ENCODE peak calls at places on chromosome 12, in eight cellular contexts. Y is astrocyte, N is OCI-LY7, J is mucosa of descending colon, T is WERI-Rb-1, K is heart left ventricle, S is body of pancreas, B is uterus. Q is an unnamed sample. For H3K36me3, the result is how much of the 10 kb centered on the place peaks cover.

GRCh38 chr12:85866929-85867776 is 6.9 kb upstream of the NTS start:
- DNase-seq in S (peak), Y (peak), N (peak), J (no peak), B (peak), T (peak), K (no peak), Q (no peak)

GRCh38 chr12:47835831-47836155 is 16.1 kb upstream of the HDAC7 start:
- DNase-seq in N (peak), T (no peak), Y (no peak), K (no peak), J (no peak), B (no peak), S (no peak), Q (no peak)

GRCh38 chr12:98780261-98780660 is 135.2 kb downstream of the APAF1 start:
- DNase-seq in J (no peak), T (no peak), B (no peak), N (no peak), Y (peak), K (no peak), S (no peak), Q (no peak)

GRCh38 chr12:54175130-54175963 is 13.4 kb downstream of the SMUG1 start:
- DNase-seq in T (no peak), K (no peak), S (no peak), J (no peak), B (no peak), Y (no peak), N (peak), Q (no peak)

GRCh38 chr12:21962236-21962635 is 21.0 kb upstream of the ABCC9 start:
- DNase-seq in T (no peak), Y (peak), N (no peak), B (no peak), S (no peak), K (no peak), J (no peak), Q (no peak)

GRCh38 chr12:122934722-122935121 is 31.5 kb downstream of the ABCB9 start:
- DNase-seq in J (no peak), N (peak), S (no peak), Y (no peak), K (no peak), B (no peak), T (no peak), Q (no peak)

GRCh38 chr12:65526311-65526710 is 247.8 kb downstream of the MSRB3 start:
- DNase-seq in K (no peak), N (no peak), T (no peak), J (no peak), Y (peak), B (no peak), S (no peak), Q (no peak)

GRCh38 chr12:89212339-89212771 is 139.9 kb downstream of the DUSP6 start:
- DNase-seq in N (no peak), S (no peak), T (no peak), K (peak), B (peak), J (no peak), Y (no peak), Q (peak)

GRCh38 chr12:53567961-53568360 is 58.2 kb downstream of the ATF7 start:
- DNase-seq in T (no peak), B (no peak), Y (peak), K (no peak), S (no peak), N (no peak), J (no peak), Q (no peak)

GRCh38 chr12:132074216-132074615 is 69.9 kb downstream of the DDX51 start:
- DNase-seq in J (no peak), B (no peak), S (no peak), N (no peak), K (no peak), T (no peak), Y (no peak), Q (no peak)

GRCh38 chr12:40775681-40776080 is 83.4 kb downstream of the CNTN1 start:
- DNase-seq in K (no peak), B (no peak), S (no peak), N (no peak), Y (peak), J (no peak), T (no peak), Q (no peak)

GRCh38 chr12:122040579-122041386 is 19.1 kb downstream of the BCL7A start:
- DNase-seq in B (no peak), J (peak), K (no peak), N (no peak), Y (no peak), T (no peak), S (peak), Q (peak)

GRCh38 chr12:4059891-4060290 is 186.7 kb upstream of the PARP11 start:
- DNase-seq in B (no peak), S (no peak), Y (no peak), T (no peak), K (no peak), N (no peak), J (no peak), Q (no peak)

GRCh38 chr12:102478416-102479098 is 1.8 kb downstream of the IGF1 start:
- DNase-seq in S (no peak), N (peak), T (no peak), Y (peak), J (no peak), B (no peak), K (no peak), Q (no peak)

GRCh38 chr12:103273645-103274044 is 222.1 kb downstream of the C12orf42 start:
- DNase-seq in J (no peak), K (no peak), Y (no peak), N (no peak), T (no peak), S (no peak), B (no peak), Q (no peak)

GRCh38 chr12:46217686-46218508 is 50.9 kb downstream of the SLC38A1 start:
- DNase-seq in Y (no peak), J (no peak), T (no peak), N (peak), K (peak), S (peak), B (no peak), Q (no peak)

GRCh38 chr12:57550628-57551549 is 1.0 kb downstream of the KIF5A start:
- DNase-seq in T (no peak), B (no peak), Y (no peak), S (no peak), K (no peak), N (no peak), J (no peak), Q (no peak)

GRCh38 chr12:53495903-53496751 is 3.1 kb downstream of the MAP3K12 start:
- DNase-seq in B (peak), J (no peak), S (peak), T (peak), N (no peak), K (no peak), Y (no peak), Q (peak)

GRCh38 chr12:47881826-47882427 is 22.9 kb downstream of the VDR start:
- DNase-seq in S (peak), T (no peak), B (peak), J (no peak), K (no peak), N (no peak), Y (peak), Q (peak)

GRCh38 chr12:123120452-123121166 is 30.3 kb downstream of the PITPNM2 start:
- DNase-seq in J (no peak), N (no peak), Y (no peak), K (no peak), B (no peak), T (no peak), S (no peak), Q (no peak)

GRCh38 chr12:124786065-124786964 is 77.3 kb downstream of the SCARB1 start:
- DNase-seq in N (no peak), S (peak), Y (peak), T (peak), K (peak), J (no peak), B (peak), Q (peak)

GRCh38 chr12:14111230-14111865 is 129.9 kb upstream of the GRIN2B start:
- DNase-seq in K (no peak), T (peak), B (no peak), Y (no peak), N (peak), J (no peak), S (no peak), Q (no peak)

GRCh38 chr12:12172106-12172511 is 94.7 kb downstream of the LRP6 start:
- DNase-seq in B (no peak), N (no peak), J (no peak), Y (peak), K (no peak), T (no peak), S (peak), Q (no peak)

GRCh38 chr12:115070313-115070712 is 386.3 kb upstream of the TBX3 start:
- DNase-seq in T (peak), N (no peak), K (no peak), Y (no peak), S (no peak), J (no peak), B (no peak), Q (no peak)

GRCh38 chr12:113162102-113163029 is 12.8 kb downstream of the CFAP73 start:
- DNase-seq in T (peak), N (peak), Y (peak), J (no peak), S (peak), B (no peak), K (no peak), Q (no peak)

GRCh38 chr12:32273712-32274111 is 125.6 kb upstream of the FGD4 start:
- DNase-seq in S (no peak), B (no peak), J (no peak), T (peak), K (no peak), Y (no peak), N (peak), Q (no peak)

GRCh38 chr12:131511391-131511802 is 199.5 kb upstream of the SFSWAP start:
- DNase-seq in S (peak), Y (peak), N (peak), K (no peak), T (no peak), J (no peak), B (no peak), Q (no peak)

GRCh38 chr12:46388427-46388992 is 15.9 kb upstream of the SLC38A2 start:
- DNase-seq in S (no peak), B (no peak), T (no peak), J (no peak), K (no peak), Y (peak), N (peak), Q (no peak)

DNA sequence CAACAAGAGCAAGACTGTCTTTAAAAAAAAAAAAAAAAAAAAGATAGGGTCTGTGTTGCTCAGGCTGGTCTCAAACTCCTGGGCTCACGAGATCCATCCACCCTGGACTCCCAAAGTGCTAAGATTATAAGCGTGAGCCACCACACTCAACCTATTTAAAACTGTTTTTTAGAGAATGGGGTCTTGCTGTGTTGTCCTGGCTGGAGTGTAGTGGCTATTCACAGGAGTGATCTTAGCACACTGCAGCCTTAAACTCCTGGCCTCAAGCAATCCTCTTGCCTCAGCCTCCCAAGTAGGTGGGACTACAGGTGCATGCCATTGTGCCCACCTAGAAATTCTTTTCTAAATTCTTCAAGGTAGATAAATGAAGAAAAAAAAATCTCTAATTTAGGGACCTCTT is 7.6 kb downstream of the COQ10A start:
- DNase-seq in S (no peak), Y (no peak), K (no peak), N (no peak), B (no peak), J (no peak), T (no peak), Q (no peak)
- H3K36me3 ChIP-seq in S (under half), Y (under half), K (under half), N (half or more), B (under half), J (under half), T (half or more), Q (half or more)

GRCh38 chr12:6828671-6829531 is 694 bp downstream of the P3H3 start:
- DNase-seq in N (peak), J (peak), B (peak), Y (peak), S (peak), T (peak), K (no peak), Q (peak)

GRCh38 chr12:6829532-6830220 is 1.5 kb downstream of the P3H3 start:
- DNase-seq in J (peak), S (no peak), K (no peak), T (peak), Y (peak), N (peak), B (no peak), Q (peak)

GRCh38 chr12:6831021-6831420 is 2.8 kb downstream of the P3H3 start:
- DNase-seq in S (no peak), N (no peak), J (peak), Y (no peak), K (no peak), B (no peak), T (no peak), Q (peak)

GRCh38 chr12:6831450-6831995 is 3.3 kb downstream of the P3H3 start:
- DNase-seq in J (peak), B (no peak), Y (no peak), S (no peak), K (no peak), T (peak), N (no peak), Q (peak)

DNA sequence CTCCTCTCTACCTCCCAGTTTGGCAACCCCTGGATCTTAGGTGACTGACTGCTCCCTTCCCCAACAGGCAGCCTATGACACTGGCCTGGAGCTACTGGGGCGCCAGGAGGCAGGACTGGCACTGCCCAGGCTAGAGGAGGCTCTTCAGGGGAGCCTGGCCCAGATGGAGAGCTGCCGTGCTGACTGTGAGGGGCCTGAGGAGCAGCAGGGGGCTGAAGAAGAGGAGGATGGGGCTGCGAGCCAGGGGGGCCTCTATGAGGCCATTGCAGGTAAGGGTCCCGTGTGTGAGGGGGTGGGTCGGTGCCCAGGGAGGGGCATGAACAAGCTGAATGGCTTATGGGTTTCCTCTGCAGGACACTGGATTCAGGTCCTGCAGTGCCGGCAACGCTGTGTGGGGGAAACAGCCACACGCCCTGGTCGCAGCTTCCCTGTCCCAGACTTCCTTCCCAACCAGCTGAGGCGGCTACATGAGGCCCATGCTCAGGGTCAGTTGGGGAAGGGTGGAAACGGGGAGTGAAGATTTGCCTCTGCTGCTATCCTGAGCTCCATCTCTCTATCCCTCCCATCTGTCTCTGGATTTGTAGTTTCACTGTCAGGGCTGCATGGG is 2.2 kb downstream of the P3H3 start:
- DNase-seq in J (peak), Y (no peak), T (peak), S (no peak), N (no peak), K (no peak), B (no peak), Q (peak)
- H3K36me3 ChIP-seq in J (under half), Y (under half), T (half or more), S (under half), N (under half), K (under half), B (under half), Q (under half)

GRCh38 chr12:2800046-2800570 is 5.3 kb downstream of the FKBP4 start:
- DNase-seq in J (no peak), N (no peak), Y (no peak), T (no peak), K (no peak), S (no peak), B (no peak), Q (no peak)
- H3K36me3 ChIP-seq in J (under half), N (half or more), Y (half or more), T (half or more), K (under half), S (under half), B (under half), Q (half or more)

GRCh38 chr12:19005257-19005801 is 124.2 kb upstream of the PLEKHA5 start:
- DNase-seq in B (no peak), Y (no peak), T (no peak), N (no peak), J (no peak), K (no peak), S (no peak), Q (no peak)

GRCh38 chr12:19006626-19007025 is 122.9 kb upstream of the PLEKHA5 start:
- DNase-seq in N (no peak), K (no peak), T (no peak), J (no peak), Y (no peak), B (no peak), S (no peak), Q (no peak)

GRCh38 chr12:19010726-19011125 is 118.8 kb upstream of the PLEKHA5 start:
- DNase-seq in S (no peak), T (no peak), J (no peak), N (no peak), Y (no peak), K (no peak), B (no peak), Q (peak)

GRCh38 chr12:19010087-19010486 is 119.4 kb upstream of the PLEKHA5 start:
- DNase-seq in K (no peak), T (no peak), B (no peak), S (no peak), J (no peak), Y (no peak), N (no peak), Q (no peak)

GRCh38 chr12:19008102-19008501 is 121.4 kb upstream of the PLEKHA5 start:
- DNase-seq in Y (no peak), N (no peak), B (no peak), J (no peak), K (no peak), S (no peak), T (no peak), Q (no peak)
- H3K36me3 ChIP-seq in Y (under half), N (under half), B (under half), J (under half), K (under half), S (under half), T (under half), Q (under half)

GRCh38 chr12:112140728-112141127 is 15.4 kb downstream of the TRAFD1 start:
- DNase-seq in S (peak), N (no peak), J (no peak), K (no peak), Y (no peak), B (no peak), T (no peak), Q (no peak)
- H3K36me3 ChIP-seq in S (under half), N (half or more), J (under half), K (under half), Y (under half), B (under half), T (under half), Q (under half)

DNA sequence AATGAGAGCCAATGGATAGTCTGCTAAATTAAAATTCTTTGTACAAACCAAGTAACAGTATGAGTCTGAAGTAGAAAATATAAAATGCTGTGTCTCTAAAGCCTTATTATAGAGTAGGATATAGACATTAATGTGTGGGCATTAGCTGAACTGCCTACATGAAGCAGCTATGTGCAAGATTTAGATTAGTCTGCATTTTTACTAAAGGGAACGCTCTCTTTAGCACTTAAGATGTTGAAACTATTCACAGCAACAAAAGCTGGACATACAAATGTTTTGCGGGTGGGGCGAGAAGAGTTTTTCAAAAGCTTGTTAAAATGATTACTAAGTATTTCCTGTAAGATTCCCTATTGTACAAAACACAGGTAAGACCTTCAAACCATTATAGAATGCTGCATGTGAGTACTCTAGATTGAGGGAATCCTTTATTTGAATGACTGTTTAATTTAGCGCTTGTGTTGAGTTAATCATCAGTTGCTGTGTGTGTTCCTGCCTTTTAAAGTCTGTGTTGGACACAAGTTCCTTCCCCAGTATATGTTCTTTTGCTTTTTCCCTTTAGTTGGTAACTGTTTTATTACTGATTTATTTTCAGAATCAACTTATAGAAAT is 87.1 kb downstream of the RAD52 start:
- DNase-seq in B (no peak), Y (no peak), S (no peak), N (no peak), K (no peak), J (no peak), T (no peak), Q (no peak)
- H3K36me3 ChIP-seq in B (under half), Y (under half), S (under half), N (half or more), K (under half), J (under half), T (half or more), Q (under half)

GRCh38 chr12:119751961-119752360 is 84.0 kb downstream of the PRKAB1 start:
- DNase-seq in K (no peak), N (no peak), T (no peak), S (no peak), B (no peak), Y (no peak), J (no peak), Q (no peak)
- H3K36me3 ChIP-seq in K (under half), N (half or more), T (half or more), S (under half), B (under half), Y (under half), J (under half), Q (under half)

DNA sequence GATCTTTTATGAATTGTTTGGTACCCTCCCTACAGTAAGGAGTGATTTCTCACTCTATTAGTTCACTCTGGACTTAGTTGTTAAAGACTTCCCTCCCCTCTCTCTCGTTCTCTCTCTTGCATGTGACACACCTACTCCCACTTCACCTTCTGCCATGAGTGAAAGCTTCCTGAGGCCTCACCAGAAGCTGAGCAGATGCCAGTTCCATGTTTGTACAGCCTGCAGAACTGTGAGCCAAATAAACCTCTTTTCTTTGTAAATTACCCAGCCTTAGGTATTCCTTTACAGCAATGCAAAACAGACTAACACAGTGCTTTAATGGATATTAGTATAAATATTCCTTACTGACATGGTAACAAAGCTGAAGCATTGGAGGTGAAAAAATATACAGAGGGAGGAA is 187.7 kb downstream of the SSPN start:
- DNase-seq in S (no peak), T (no peak), B (no peak), K (no peak), N (no peak), J (no peak), Y (no peak), Q (no peak)
- H3K36me3 ChIP-seq in S (under half), T (under half), B (under half), K (under half), N (under half), J (under half), Y (under half), Q (under half)

Q was measured in kidney.